ENCODE peak calls at places on chromosome 1, in ten cellular contexts. S is activated naive CD4-positive, alpha-beta T cell treated with anti-CD3 and anti-CD28 coated beads, Interleukin-2, amount 50 U/mL, for 16 hours; Q is NCI-H1694; K is NCI-H2081; X is Calu3; Z is GM12891; C is prostate gland; R is bronchial epithelial cell; W is cardiac muscle cell; U is posterior vena cava. E is an unnamed sample.

GRCh38 chr1:116737855-116738318 is 16.3 kb upstream of the CD2 start:
- DNase-seq in Q (no peak), W (no peak), K (no peak), R (no peak), X (no peak), S (peak; percentile 59), U (no peak), C (no peak), Z (no peak), E (no peak)

GRCh38 chr1:150192012-150192411 is 42.3 kb downstream of the PLEKHO1 start:
- DNase-seq in X (no peak), K (no peak), R (peak; percentile 42), Z (no peak), S (no peak), W (peak; percentile 23), C (no peak), Q (no peak), U (no peak), E (no peak)

GRCh38 chr1:204190212-204191211 is 5.8 kb downstream of the KISS1 start:
- DNase-seq in X (peak; percentile 24), S (peak; percentile 16), C (no peak), U (no peak), K (no peak), W (no peak), Z (no peak), Q (no peak), R (peak; percentile 54), E (no peak)

GRCh38 chr1:84665703-84666317 is 24.5 kb downstream of the SSX2IP start:
- DNase-seq in W (no peak), U (no peak), R (no peak), Z (no peak), C (no peak), K (peak; percentile 34), S (no peak), Q (no peak), X (no peak), E (no peak)

GRCh38 chr1:82273816-82274215 is 473.1 kb downstream of the ADGRL2 start:
- DNase-seq in K (no peak), Z (no peak), S (no peak), C (no peak), U (no peak), X (no peak), R (peak; percentile 7), Q (no peak), W (no peak), E (no peak)

GRCh38 chr1:5416518-5416917 is 575.7 kb downstream of the NPHP4 start:
- DNase-seq in Q (no peak), U (no peak), S (no peak), Z (no peak), X (no peak), K (no peak), W (no peak), C (no peak), R (no peak), E (no peak)

GRCh38 chr1:236759252-236759859 is 35.7 kb upstream of the MTR start:
- DNase-seq in Q (peak; percentile 51), R (peak; percentile 35), Z (peak; percentile 24), X (peak; percentile 12), K (peak; percentile 40), U (no peak), S (no peak), W (peak; percentile 69), C (no peak), E (no peak)

GRCh38 chr1:27634982-27635362 is at the start of gene FGR:
- DNase-seq in S (no peak), Q (no peak), W (no peak), Z (no peak), U (peak; percentile 89), R (no peak), C (no peak), X (no peak), K (no peak), E (no peak)

GRCh38 chr1:246827396-246827795 is 103.2 kb downstream of the SCCPDH start:
- DNase-seq in R (peak; percentile 43), X (peak; percentile 11), K (no peak), W (no peak), Q (no peak), C (no peak), Z (no peak), S (no peak), U (no peak), E (no peak)

GRCh38 chr1:44346184-44346583 is 8.9 kb downstream of the ERI3 start:
- DNase-seq in X (no peak), R (no peak), U (no peak), Z (no peak), W (no peak), Q (no peak), K (no peak), S (no peak), C (no peak), E (no peak)

GRCh38 chr1:202821467-202821866 is 10.7 kb downstream of the PCAT6 start:
- DNase-seq in R (peak; percentile 85), Z (no peak), K (no peak), W (peak; percentile 11), Q (no peak), U (no peak), S (no peak), C (no peak), X (peak; percentile 5), E (no peak)

GRCh38 chr1:67853704-67854103 is 20.4 kb upstream of the GNG12 start:
- DNase-seq in C (no peak), W (peak; percentile 78), U (peak; percentile 84), Z (no peak), K (peak; percentile 85), X (peak; percentile 83), R (peak; percentile 58), S (no peak), Q (peak; percentile 97), E (no peak)

GRCh38 chr1:1683104-1683905 is 9.3 kb downstream of the SLC35E2B start:
- DNase-seq in K (no peak), Z (peak; percentile 5), W (no peak), S (peak; percentile 15), R (no peak), X (no peak), C (no peak), U (peak; percentile 37), Q (no peak), E (no peak)

GRCh38 chr1:36580524-36580923 is 97.8 kb upstream of the CSF3R start:
- DNase-seq in Z (no peak), S (no peak), K (no peak), U (no peak), R (no peak), X (no peak), W (no peak), Q (no peak), C (no peak), E (no peak)

GRCh38 chr1:246274191-246274590 is 232.9 kb downstream of the SMYD3 start:
- DNase-seq in U (no peak), X (no peak), R (no peak), Z (no peak), K (no peak), Q (no peak), S (no peak), W (no peak), C (no peak), E (no peak)

GRCh38 chr1:39132505-39133339 is 71.8 kb upstream of the MACF1 start:
- DNase-seq in K (peak; percentile 30), U (peak; percentile 89), R (peak; percentile 79), C (peak; percentile 94), W (peak; percentile 67), Z (no peak), Q (no peak), X (peak; percentile 85), S (no peak), E (no peak)

GRCh38 chr1:87219626-87220025 is 109.1 kb upstream of the LMO4 start:
- DNase-seq in R (peak; percentile 69), W (no peak), X (no peak), S (no peak), U (no peak), Q (no peak), Z (no peak), K (no peak), C (no peak), E (no peak)

GRCh38 chr1:193408782-193409293 is 222.4 kb upstream of the B3GALT2 start:
- DNase-seq in U (peak; percentile 86), R (peak; percentile 54), Q (no peak), C (peak; percentile 28), W (peak; percentile 93), X (peak; percentile 81), S (no peak), K (no peak), Z (no peak), E (peak; percentile 87)

GRCh38 chr1:184953600-184954219 is 20.6 kb downstream of the NIBAN1 start:
- DNase-seq in C (no peak), Z (no peak), K (no peak), X (no peak), S (no peak), Q (no peak), R (peak; percentile 99), W (no peak), U (no peak), E (no peak)

GRCh38 chr1:95039360-95040031 is 33.3 kb downstream of the ALG14 start:
- DNase-seq in R (peak; percentile 86), K (no peak), W (no peak), S (no peak), C (no peak), X (peak; percentile 15), Z (no peak), U (no peak), Q (no peak), E (no peak)

GRCh38 chr1:153880962-153881361 is 41.8 kb downstream of the GATAD2B start:
- DNase-seq in S (peak; percentile 32), R (peak; percentile 89), Q (peak; percentile 100), X (peak; percentile 74), W (peak; percentile 84), C (peak; percentile 78), K (peak; percentile 100), U (peak; percentile 92), Z (no peak), E (peak; percentile 94)

GRCh38 chr1:206721454-206721853 is 36.7 kb downstream of the MAPKAPK2 start:
- DNase-seq in X (no peak), S (no peak), C (no peak), R (no peak), Q (no peak), U (no peak), Z (no peak), K (no peak), W (no peak), E (peak; percentile 75)

GRCh38 chr1:61043010-61043820 is 39.1 kb upstream of the NFIA start:
- DNase-seq in R (peak; percentile 46), X (peak; percentile 94), U (peak; percentile 97), W (peak; percentile 80), Z (peak; percentile 51), Q (peak; percentile 34), K (peak; percentile 63), C (peak; percentile 79), S (peak; percentile 85), E (peak; percentile 97)

GRCh38 chr1:14626869-14627607 is 28.6 kb downstream of the KAZN start:
- DNase-seq in K (no peak), C (no peak), W (no peak), Q (no peak), Z (no peak), R (peak; percentile 17), U (peak; percentile 81), S (no peak), X (no peak), E (no peak)

GRCh38 chr1:161069201-161069685 is 448 bp downstream of the ARHGAP30 start:
- DNase-seq in W (no peak), Q (no peak), K (no peak), R (no peak), X (no peak), S (no peak), C (no peak), U (no peak), Z (no peak), E (no peak)

GRCh38 chr1:154745286-154745731 is 124.8 kb downstream of the KCNN3 start:
- DNase-seq in X (no peak), C (no peak), K (no peak), Q (no peak), R (no peak), Z (no peak), U (peak; percentile 51), W (no peak), S (no peak), E (peak; percentile 49)

GRCh38 chr1:206679738-206680211 is 4.9 kb upstream of the MAPKAPK2 start:
- DNase-seq in R (no peak), Z (no peak), U (no peak), W (no peak), C (no peak), S (no peak), Q (no peak), K (no peak), X (no peak), E (no peak)

GRCh38 chr1:202952818-202953217 is 5.3 kb downstream of the ADIPOR1 start:
- DNase-seq in K (no peak), X (peak; percentile 19), S (no peak), U (no peak), W (no peak), Q (no peak), R (peak; percentile 97), Z (no peak), C (no peak), E (no peak)